ENCODE peak calls at places on chromosomes 12 and 14, in six cellular contexts. Q, Y, E, K, P and M are unnamed samples.

GRCh38 chr14:75452900-75453816 is 25.3 kb downstream of the JDP2 start:
- DNase-seq in Q (peak; percentile 65), Y (peak; percentile 91), E (peak; percentile 89), K (peak; percentile 45), P (peak; percentile 82), M (peak; percentile 80)

GRCh38 chr12:102965281-102966155 is 8.0 kb downstream of the ASCL1 start:
- DNase-seq in Q (no peak), Y (no peak), E (no peak), K (no peak), P (no peak), M (no peak)

GRCh38 chr12:9948606-9949286 is 16.6 kb upstream of the CLEC2A start:
- DNase-seq in Q (no peak), Y (no peak), E (no peak), K (no peak), P (no peak), M (no peak)

GRCh38 chr14:35669782-35670181 is 135.8 kb downstream of the INSM2 start:
- DNase-seq in Q (no peak), Y (no peak), E (no peak), K (no peak), P (peak; percentile 26), M (no peak)

GRCh38 chr14:64726585-64726890 is 22.3 kb downstream of the PLEKHG3 start:
- DNase-seq in Q (no peak), Y (peak; percentile 87), E (no peak), K (no peak), P (no peak), M (no peak)

GRCh38 chr14:56297449-56297848 is 179.2 kb downstream of the PELI2 start:
- DNase-seq in Q (no peak), Y (no peak), E (no peak), K (no peak), P (no peak), M (no peak)

GRCh38 chr12:108253540-108253939 is 85.6 kb downstream of the CMKLR1 start:
- DNase-seq in Q (no peak), Y (no peak), E (no peak), K (no peak), P (no peak), M (no peak)

GRCh38 chr12:103503546-103504480 is 8.0 kb upstream of the C12orf42 start:
- DNase-seq in Q (peak; percentile 77), Y (peak; percentile 43), E (no peak), K (no peak), P (no peak), M (no peak)

GRCh38 chr14:65310568-65310967 is 102.0 kb upstream of the FUT8 start:
- DNase-seq in Q (no peak), Y (no peak), E (no peak), K (no peak), P (no peak), M (no peak)

GRCh38 chr12:19575307-19576243 is 136.3 kb downstream of the AEBP2 start:
- DNase-seq in Q (no peak), Y (peak; percentile 68), E (no peak), K (peak; percentile 100), P (no peak), M (no peak)

GRCh38 chr12:24255920-24256635 is 306.6 kb upstream of the SOX5 start:
- DNase-seq in Q (no peak), Y (no peak), E (no peak), K (no peak), P (no peak), M (no peak)

GRCh38 chr14:90428676-90429075 is 31.8 kb downstream of the CALM1 start:
- DNase-seq in Q (no peak), Y (no peak), E (no peak), K (no peak), P (no peak), M (no peak)

GRCh38 chr12:119593578-119594398 is at the start of gene TMEM233:
- DNase-seq in Q (no peak), Y (no peak), E (no peak), K (no peak), P (no peak), M (no peak)

GRCh38 chr12:1796515-1797010 is 23.8 kb upstream of the LRTM2 start:
- DNase-seq in Q (peak; percentile 46), Y (no peak), E (no peak), K (peak; percentile 11), P (no peak), M (no peak)

GRCh38 chr12:62977419-62977818 is 42.5 kb upstream of the PPM1H start:
- DNase-seq in Q (no peak), Y (peak; percentile 67), E (no peak), K (no peak), P (no peak), M (no peak)

GRCh38 chr12:102917026-102917787 is at the start of gene PAH:
- DNase-seq in Q (peak; percentile 50), Y (no peak), E (no peak), K (no peak), P (no peak), M (no peak)

GRCh38 chr14:77107228-77107627 is 9.2 kb downstream of the CIPC start:
- DNase-seq in Q (no peak), Y (no peak), E (no peak), K (no peak), P (no peak), M (no peak)
- TF ChIP-seq CTCF in Q (no peak), Y (no peak), E (no peak), K (no peak), P (no peak), M (no peak)

GRCh38 chr12:32302218-32302826 is 97.0 kb upstream of the FGD4 start:
- DNase-seq in Q (no peak), Y (peak; percentile 29), E (no peak), K (peak; percentile 56), P (no peak), M (no peak)
- TF ChIP-seq CTCF in Q (no peak), Y (peak; percentile 28), E (no peak), K (peak; percentile 58), P (peak; percentile 53), M (peak; percentile 60)

DNA sequence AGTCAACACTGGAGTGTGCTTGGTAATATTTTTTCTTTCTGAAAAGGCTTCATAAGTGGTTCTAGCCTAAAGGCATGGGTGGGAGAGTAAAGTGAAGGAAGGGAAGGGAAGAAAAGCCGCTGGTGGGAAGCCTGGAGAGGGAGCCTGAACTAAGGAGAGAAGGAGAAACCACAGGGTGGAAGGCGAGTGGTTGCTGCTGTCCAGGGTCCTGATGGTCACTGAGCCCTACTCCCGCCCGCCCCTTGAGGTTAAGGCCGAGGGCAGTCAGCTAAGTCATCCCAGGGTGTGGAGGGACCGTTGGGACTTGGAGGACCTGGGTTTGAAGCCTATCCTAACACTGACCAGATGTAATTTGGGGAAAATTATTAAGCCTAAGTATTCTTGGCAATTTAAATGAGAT is 189.1 kb downstream of the PIWIL1 start:
- DNase-seq in Q (peak; percentile 28), Y (no peak), E (no peak), K (no peak), P (no peak), M (no peak)
- TF ChIP-seq CTCF in Q (no peak), Y (no peak), E (no peak), K (no peak), P (no peak), M (peak; percentile 16)

GRCh38 chr14:80215081-80215480 is 3.8 kb upstream of the DIO2 start:
- DNase-seq in Q (no peak), Y (no peak), E (no peak), K (no peak), P (no peak), M (no peak)

GRCh38 chr14:80211143-80212024 is at the start of gene DIO2:
- DNase-seq in Q (peak; percentile 42), Y (no peak), E (no peak), K (peak; percentile 3), P (no peak), M (no peak)

GRCh38 chr14:80215756-80216581 is 4.7 kb upstream of the DIO2 start:
- DNase-seq in Q (no peak), Y (peak; percentile 23), E (no peak), K (no peak), P (no peak), M (no peak)

GRCh38 chr14:80212025-80212402 is 710 bp upstream of the DIO2 start:
- DNase-seq in Q (no peak), Y (peak; percentile 56), E (no peak), K (peak; percentile 31), P (peak; percentile 23), M (no peak)

DNA sequence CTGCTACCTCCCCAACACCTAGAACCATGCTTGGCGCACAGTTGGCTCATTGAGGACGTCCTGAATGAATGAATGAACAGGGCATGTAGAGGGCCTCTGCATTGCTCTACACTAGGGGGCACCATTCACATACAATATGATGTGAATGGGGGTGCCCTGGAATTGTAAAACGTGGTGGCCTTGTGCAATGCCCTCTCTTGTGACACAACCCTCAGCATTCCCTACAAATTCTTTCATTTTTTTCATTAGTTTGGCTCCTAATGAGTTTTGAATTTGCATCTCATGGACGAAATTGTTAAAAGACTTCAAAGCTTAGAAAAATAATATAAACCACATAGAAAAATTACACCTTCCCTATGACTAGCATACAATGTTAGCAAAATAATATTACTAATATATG is 2.3 kb upstream of the DIO2 start:
- DNase-seq in Q (peak; percentile 72), Y (peak; percentile 83), E (no peak), K (peak; percentile 39), P (no peak), M (no peak)
- TF ChIP-seq CTCF in Q (peak; percentile 44), Y (peak; percentile 79), E (no peak), K (peak; percentile 43), P (peak; percentile 54), M (peak; percentile 51)

GRCh38 chr14:76956253-76957090 is 72.0 kb downstream of the IRF2BPL start:
- DNase-seq in Q (peak; percentile 92), Y (peak; percentile 97), E (peak; percentile 90), K (peak; percentile 99), P (peak; percentile 59), M (peak; percentile 96)
- TF ChIP-seq CTCF in Q (no peak), Y (no peak), E (no peak), K (no peak), P (no peak), M (peak; percentile 44)

DNA sequence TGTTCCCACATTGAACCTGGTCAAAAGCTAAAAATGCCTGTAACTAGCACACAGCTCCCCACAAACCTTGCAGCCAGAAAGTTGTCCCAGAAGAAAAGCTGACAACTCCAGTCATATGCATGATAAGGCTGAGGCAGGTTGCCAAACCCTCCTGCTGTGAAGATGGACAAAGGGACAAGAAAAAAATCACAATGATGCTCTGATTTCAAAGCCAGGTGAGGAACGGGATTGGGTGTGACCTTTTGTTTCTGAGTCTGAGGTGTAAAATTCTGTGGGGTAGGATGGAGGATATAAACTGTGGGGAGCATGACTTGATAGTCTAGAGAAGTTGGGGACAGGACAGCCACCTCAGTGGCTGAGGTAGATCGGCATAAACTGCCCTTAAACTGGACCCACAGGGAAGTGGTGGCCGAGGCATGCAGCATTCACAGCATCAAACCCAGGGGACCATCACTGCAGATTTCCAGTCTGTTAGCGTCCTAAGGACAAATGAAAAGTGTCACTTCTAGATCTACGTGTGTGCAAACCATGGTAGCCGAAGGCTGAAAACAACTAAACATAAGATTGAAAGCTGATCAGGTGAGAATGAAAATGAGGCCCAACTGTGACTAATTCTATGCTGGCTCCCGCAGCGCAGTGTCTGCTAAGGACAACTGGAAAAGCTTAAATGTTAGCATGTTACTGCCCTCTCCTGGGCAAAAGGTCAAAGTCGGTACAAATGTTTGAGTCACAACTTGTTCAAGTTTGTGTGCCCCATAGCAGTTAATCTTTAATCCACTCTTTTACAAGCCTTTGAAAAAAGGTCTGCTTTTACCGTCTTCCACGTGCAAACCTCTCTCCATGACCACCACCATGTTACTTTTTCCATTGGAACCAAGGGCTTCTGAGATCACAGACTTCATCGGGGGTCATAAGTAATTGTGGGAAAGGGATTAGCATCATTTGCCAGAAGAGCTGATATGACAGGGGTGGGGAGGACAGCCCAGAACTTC is 39.8 kb downstream of the GRIN2B start:
- DNase-seq in Q (peak; percentile 65), Y (peak; percentile 80), E (no peak), K (peak; percentile 1), P (no peak), M (no peak)
- TF ChIP-seq CTCF in Q (no peak), Y (peak; percentile 41), E (no peak), K (no peak), P (no peak), M (peak; percentile 80)